ENCODE peak calls at places on chromosomes 2 and 18, in five cellular contexts. One of them, this sample, is unnamed.

GRCh38 chr2:207898354-207898695 is 127.0 kb downstream of the PLEKHM3 start:
- DNase-seq in COLO829: no peak
- DNase-seq in GM13976: no peak
- DNase-seq in AG09309: no peak
- DNase-seq in substantia nigra: peak
- DNase-seq in this sample: no peak

GRCh38 chr2:234919711-234920110 is 32.1 kb upstream of the SH3BP4 start:
- DNase-seq in AG09309: no peak
- DNase-seq in substantia nigra: no peak
- DNase-seq in GM13976: no peak
- DNase-seq in COLO829: no peak
- DNase-seq in this sample: no peak

GRCh38 chr2:165778653-165779451 is 15.2 kb downstream of the GALNT3 start:
- DNase-seq in substantia nigra: no peak
- DNase-seq in GM13976: peak
- DNase-seq in COLO829: no peak
- DNase-seq in AG09309: no peak
- DNase-seq in this sample: no peak

GRCh38 chr18:77077836-77078456 is 54.6 kb downstream of the MBP start:
- DNase-seq in AG09309: no peak
- DNase-seq in COLO829: no peak
- DNase-seq in substantia nigra: no peak
- DNase-seq in GM13976: no peak
- DNase-seq in this sample: no peak

GRCh38 chr2:36696533-36696932 is at the start of gene VIT:
- DNase-seq in AG09309: no peak
- DNase-seq in COLO829: no peak
- DNase-seq in substantia nigra: no peak
- DNase-seq in GM13976: no peak
- DNase-seq in this sample: no peak

GRCh38 chr2:45119038-45119437 is 109.8 kb upstream of the SIX2 start:
- DNase-seq in COLO829: no peak
- DNase-seq in GM13976: no peak
- DNase-seq in AG09309: no peak
- DNase-seq in substantia nigra: no peak
- DNase-seq in this sample: no peak

GRCh38 chr2:147135401-147135800 is 709.4 kb upstream of the ACVR2A start:
- DNase-seq in GM13976: no peak
- DNase-seq in substantia nigra: no peak
- DNase-seq in AG09309: no peak
- DNase-seq in COLO829: no peak
- DNase-seq in this sample: no peak

GRCh38 chr18:41906528-41907256 is 48.3 kb upstream of the PIK3C3 start:
- DNase-seq in AG09309: peak
- DNase-seq in COLO829: peak
- DNase-seq in substantia nigra: no peak
- DNase-seq in GM13976: peak
- DNase-seq in this sample: peak

GRCh38 chr18:79882522-79883241 is 68.8 kb downstream of the SLC66A2 start:
- DNase-seq in substantia nigra: no peak
- DNase-seq in GM13976: no peak
- DNase-seq in AG09309: no peak
- DNase-seq in COLO829: no peak
- DNase-seq in this sample: no peak

GRCh38 chr2:41907716-41908328 is 140.0 kb upstream of the PKDCC start:
- DNase-seq in GM13976: no peak
- DNase-seq in AG09309: no peak
- DNase-seq in substantia nigra: no peak
- DNase-seq in COLO829: no peak
- DNase-seq in this sample: no peak

GRCh38 chr2:121505005-121505404 is 25.7 kb upstream of the RNU4ATAC start:
- DNase-seq in GM13976: no peak
- DNase-seq in AG09309: peak
- DNase-seq in substantia nigra: no peak
- DNase-seq in COLO829: no peak
- DNase-seq in this sample: no peak

GRCh38 chr18:41881285-41881684 is 73.7 kb upstream of the PIK3C3 start:
- DNase-seq in GM13976: no peak
- DNase-seq in COLO829: no peak
- DNase-seq in substantia nigra: no peak
- DNase-seq in AG09309: no peak
- DNase-seq in this sample: no peak

GRCh38 chr18:9711361-9712129 is 3.4 kb downstream of the RAB31 start:
- DNase-seq in AG09309: no peak
- DNase-seq in GM13976: peak
- DNase-seq in substantia nigra: no peak
- DNase-seq in COLO829: no peak
- DNase-seq in this sample: no peak

GRCh38 chr2:152464853-152465470 is 130.0 kb downstream of the FMNL2 start:
- DNase-seq in substantia nigra: peak
- DNase-seq in GM13976: no peak
- DNase-seq in AG09309: no peak
- DNase-seq in COLO829: no peak
- DNase-seq in this sample: no peak

GRCh38 chr2:14910659-14911058 is 278.1 kb downstream of the LRATD1 start:
- DNase-seq in AG09309: no peak
- DNase-seq in COLO829: no peak
- DNase-seq in GM13976: no peak
- DNase-seq in substantia nigra: no peak
- DNase-seq in this sample: no peak

GRCh38 chr2:74510272-74510671 is 2.8 kb upstream of the PCGF1 start:
- DNase-seq in substantia nigra: no peak
- DNase-seq in COLO829: no peak
- DNase-seq in GM13976: no peak
- DNase-seq in AG09309: no peak
- DNase-seq in this sample: no peak

GRCh38 chr18:11081009-11081532 is 68.3 kb downstream of the PIEZO2 start:
- DNase-seq in substantia nigra: no peak
- DNase-seq in COLO829: no peak
- DNase-seq in GM13976: no peak
- DNase-seq in AG09309: no peak
- DNase-seq in this sample: no peak

GRCh38 chr2:25308599-25308998 is 33.1 kb downstream of the DNMT3A start:
- DNase-seq in substantia nigra: no peak
- DNase-seq in COLO829: no peak
- DNase-seq in AG09309: no peak
- DNase-seq in GM13976: no peak
- DNase-seq in this sample: no peak

GRCh38 chr18:58612239-58613055 is 16.4 kb downstream of the ALPK2 start:
- DNase-seq in AG09309: no peak
- DNase-seq in GM13976: no peak
- DNase-seq in COLO829: no peak
- DNase-seq in substantia nigra: no peak
- DNase-seq in this sample: no peak

GRCh38 chr2:98027955-98028593 is 32.3 kb upstream of the TMEM131 start:
- DNase-seq in substantia nigra: no peak
- DNase-seq in AG09309: peak
- DNase-seq in GM13976: no peak
- DNase-seq in COLO829: no peak
- DNase-seq in this sample: no peak